ENCODE peak calls at places on chromosomes 7 and 10, in five cellular contexts. R is heart right ventricle; Y is CD4-positive, alpha-beta T cell; A is left lung; J is heart left ventricle. M is an unnamed sample.

GRCh38 chr10:87646192-87646909 is 13.3 kb upstream of the PAPSS2 start:
- ATAC-seq in R (no peak), Y (no peak), J (no peak), A (peak), M (no peak)

GRCh38 chr7:107976620-107977019 is 26.3 kb downstream of the LAMB1 start:
- ATAC-seq in J (no peak), A (no peak), Y (no peak), R (no peak), M (no peak)

GRCh38 chr10:71539564-71540118 is 142.9 kb downstream of the CDH23 start:
- ATAC-seq in R (no peak), J (no peak), Y (no peak), A (no peak), M (no peak)

GRCh38 chr7:44066111-44066460 is 719 bp upstream of the PGAM2 start:
- ATAC-seq in Y (no peak), J (no peak), A (no peak), R (no peak), M (peak)

GRCh38 chr7:50869108-50869716 is 86.5 kb upstream of the GRB10 start:
- ATAC-seq in A (peak), J (peak), Y (no peak), R (peak), M (peak)

GRCh38 chr10:88286030-88286429 is 297.1 kb downstream of the RNLS start:
- ATAC-seq in J (no peak), A (no peak), R (no peak), Y (no peak), M (no peak)

GRCh38 chr7:80681272-80681885 is 42.9 kb downstream of the CD36 start:
- ATAC-seq in R (peak), A (peak), J (peak), Y (no peak), M (no peak)

GRCh38 chr10:95517536-95518454 is 43.4 kb downstream of the SORBS1 start:
- ATAC-seq in J (peak), Y (no peak), R (peak), A (peak), M (peak)

GRCh38 chr7:156778201-156778600 is 114.8 kb downstream of the LMBR1 start:
- ATAC-seq in J (no peak), R (no peak), Y (no peak), A (no peak), M (no peak)
- TF ChIP-seq CTCF in J (peak), R (no peak), Y (no peak), A (no peak), M (no peak)

GRCh38 chr7:137283147-137283546 is 60.4 kb downstream of the PTN start:
- ATAC-seq in J (no peak), Y (no peak), A (no peak), R (no peak), M (no peak)

GRCh38 chr7:137282043-137282442 is 61.5 kb downstream of the PTN start:
- ATAC-seq in J (no peak), R (no peak), Y (no peak), A (no peak), M (no peak)

GRCh38 chr7:137289101-137289500 is 54.4 kb downstream of the PTN start:
- ATAC-seq in A (no peak), J (no peak), Y (no peak), R (no peak), M (no peak)

DNA sequence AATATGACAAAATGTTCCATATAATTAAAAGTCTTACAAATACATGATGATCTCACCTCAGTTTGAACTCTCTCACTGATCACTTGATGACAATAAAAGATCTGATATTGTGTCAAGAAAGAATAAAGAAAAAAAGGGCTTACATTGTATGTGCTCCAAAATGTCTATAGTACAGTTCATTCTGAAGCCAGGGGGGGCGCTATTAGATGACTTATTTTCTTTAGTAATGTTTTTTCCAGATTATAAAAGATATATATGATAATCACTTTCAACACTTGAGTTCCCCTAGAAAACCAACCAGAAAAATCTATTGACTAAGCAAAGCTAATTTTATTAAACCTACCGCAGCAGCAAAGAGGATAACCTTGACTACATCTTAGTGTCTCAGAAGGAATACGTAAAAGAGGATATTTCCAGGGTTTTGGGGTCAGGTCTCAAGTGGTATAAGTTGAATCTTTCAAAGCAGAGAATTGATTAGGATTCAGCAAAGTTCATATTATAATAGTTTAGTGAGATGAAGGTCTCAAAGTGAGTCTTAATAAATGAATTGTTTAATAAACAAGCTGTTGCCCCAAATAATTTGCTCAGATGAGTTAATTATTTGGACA is 55.8 kb downstream of the PTN start:
- ATAC-seq in R (no peak), J (no peak), Y (no peak), A (no peak), M (no peak)
- TF ChIP-seq CTCF in R (no peak), J (peak), Y (no peak), A (no peak), M (no peak)

GRCh38 chr10:120804020-120804419 is 47.1 kb upstream of the WDR11 start:
- ATAC-seq in R (no peak), A (no peak), Y (no peak), J (no peak), M (no peak)

GRCh38 chr10:120794390-120794789 is 56.8 kb upstream of the WDR11 start:
- ATAC-seq in Y (no peak), R (no peak), J (no peak), A (no peak), M (no peak)

GRCh38 chr10:120800528-120801323 is 50.4 kb upstream of the WDR11 start:
- ATAC-seq in A (no peak), R (no peak), Y (no peak), J (no peak), M (no peak)

GRCh38 chr10:120805014-120805805 is 46.0 kb upstream of the WDR11 start:
- ATAC-seq in J (no peak), R (no peak), A (no peak), Y (no peak), M (no peak)

DNA sequence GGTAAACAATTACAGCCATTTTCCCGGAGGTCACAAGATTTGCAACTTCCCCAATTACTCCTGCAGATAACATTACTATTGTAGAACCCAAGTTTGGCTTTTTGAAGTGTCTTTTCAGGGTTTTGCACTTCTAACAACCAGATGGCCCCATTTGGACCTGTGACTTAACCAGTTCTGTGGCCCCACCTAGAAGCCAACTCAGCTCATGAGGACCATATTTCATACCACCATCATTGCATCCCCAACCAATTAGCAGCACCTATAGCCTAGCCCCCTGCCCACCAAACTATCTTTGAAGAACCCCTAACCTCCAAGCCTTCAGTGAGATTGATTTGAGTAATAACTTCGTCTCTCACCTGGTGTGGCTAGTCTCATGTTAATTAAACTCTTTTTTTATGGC is 51.3 kb upstream of the WDR11 start:
- ATAC-seq in Y (no peak), R (no peak), J (no peak), A (no peak), M (no peak)
- TF ChIP-seq CTCF in Y (no peak), R (no peak), J (no peak), A (no peak), M (no peak)

DNA sequence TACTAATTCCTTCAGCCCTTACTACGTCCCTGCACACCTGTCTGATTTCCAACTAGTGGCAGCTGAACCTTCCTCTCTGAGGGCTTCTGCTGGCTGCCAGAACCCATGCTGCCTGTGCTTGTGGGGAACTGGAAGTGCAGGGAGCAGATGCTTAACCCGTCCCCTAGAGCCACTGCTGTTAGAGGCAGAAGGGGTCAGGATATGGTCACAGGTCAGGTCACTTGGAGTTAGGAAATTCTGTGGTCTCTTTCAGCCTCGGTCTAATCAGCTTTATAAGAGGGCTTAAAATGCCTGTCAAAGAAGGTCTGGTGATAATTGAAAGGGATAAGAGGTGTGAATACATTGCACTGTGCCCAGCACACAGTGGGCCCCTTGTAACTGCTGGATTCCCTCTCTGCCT is 82.0 kb downstream of the PLPP4 start:
- ATAC-seq in Y (no peak), R (no peak), A (no peak), J (no peak), M (no peak)
- TF ChIP-seq CTCF in Y (no peak), R (no peak), A (no peak), J (no peak), M (no peak)

GRCh38 chr10:75499556-75499955 is 68.1 kb downstream of the LRMDA start:
- ATAC-seq in Y (no peak), A (no peak), J (no peak), R (no peak), M (no peak)
- TF ChIP-seq CTCF in Y (no peak), A (no peak), J (no peak), R (no peak), M (no peak)

GRCh38 chr10:7374795-7375194 is 36.0 kb downstream of the SFMBT2 start:
- ATAC-seq in J (no peak), Y (no peak), R (no peak), A (no peak), M (no peak)
- TF ChIP-seq CTCF in J (no peak), Y (no peak), R (no peak), A (no peak), M (no peak)

DNA sequence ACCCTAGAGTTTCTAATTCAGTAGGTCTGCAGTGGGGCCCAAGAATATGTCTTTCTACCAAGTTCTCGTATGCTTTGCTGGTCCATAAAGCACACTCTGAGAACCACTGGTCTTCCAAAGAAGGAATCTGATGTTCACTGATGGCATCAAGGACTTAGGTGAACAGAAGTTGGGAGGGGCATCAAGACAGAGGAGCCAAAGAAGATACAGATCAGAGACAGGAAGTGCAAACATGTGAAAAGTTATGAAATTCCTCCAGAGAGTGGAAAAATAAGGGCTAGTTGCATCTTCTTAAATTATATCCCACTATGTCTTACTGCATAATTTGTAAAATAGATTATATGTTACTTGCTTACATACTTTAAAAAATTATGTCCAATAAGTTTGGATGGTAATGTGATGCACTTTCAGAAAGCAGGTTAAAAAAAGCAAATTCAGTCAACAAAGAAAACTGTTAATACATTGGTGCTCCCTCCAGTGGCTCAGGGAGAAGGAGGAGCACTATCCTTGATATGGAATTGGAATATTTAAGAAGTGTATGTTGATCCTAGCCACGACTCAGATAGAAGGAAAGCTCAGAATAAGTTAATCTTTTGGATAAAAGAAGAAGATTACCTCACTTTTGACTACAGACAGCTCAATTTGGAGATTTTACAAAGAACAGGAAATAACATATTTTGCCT is 35.8 kb downstream of the CREB3L2 start:
- ATAC-seq in R (no peak), A (no peak), Y (no peak), J (no peak), M (no peak)
- TF ChIP-seq CTCF in R (no peak), A (no peak), Y (no peak), J (no peak), M (no peak)

DNA sequence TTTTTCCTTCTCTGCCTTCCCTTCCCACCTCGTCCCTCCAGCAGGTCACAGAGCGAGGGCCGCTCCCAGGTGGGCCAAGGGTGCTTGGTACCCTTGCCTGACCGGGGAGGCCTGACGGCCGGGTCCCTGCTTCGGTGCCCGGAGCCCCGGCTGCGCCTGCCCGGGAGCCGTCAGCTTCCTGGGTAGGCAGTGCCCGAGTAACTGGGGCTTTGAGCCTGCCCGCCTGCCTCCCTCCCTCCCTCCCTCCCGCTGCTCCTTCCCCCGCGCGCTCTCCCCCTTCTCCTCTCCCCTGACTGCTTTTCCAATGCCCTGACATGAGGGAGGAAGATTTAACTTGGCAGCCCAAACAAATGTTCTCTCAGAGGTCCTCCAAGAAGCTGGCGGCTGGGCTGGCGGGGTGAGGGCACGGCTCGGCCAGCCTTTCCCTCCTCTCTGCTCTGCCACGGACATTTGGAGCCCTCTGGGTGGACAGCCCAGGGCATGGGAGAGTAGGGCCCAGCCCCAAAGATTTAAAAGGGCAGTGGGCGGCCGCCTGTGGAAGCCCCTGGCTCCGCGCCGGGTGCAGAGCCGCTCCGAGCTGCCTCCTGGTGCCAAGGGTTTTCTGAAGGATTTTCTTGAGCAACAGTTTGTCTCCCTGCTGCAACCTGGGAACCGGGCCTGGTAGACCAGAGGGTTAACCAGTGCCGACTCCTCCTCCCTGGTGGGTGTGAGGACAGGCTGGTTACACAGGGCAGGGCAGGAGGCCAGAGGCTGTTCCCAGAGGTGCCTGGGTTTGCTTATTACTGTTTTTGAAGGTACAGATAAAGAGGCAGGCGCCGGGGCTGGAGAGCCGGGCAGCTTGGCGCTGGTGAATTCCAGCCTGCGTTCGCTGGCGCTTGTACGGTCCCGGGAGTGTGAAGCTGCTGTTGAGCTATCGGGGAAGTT is 2.1 kb downstream of the ZMIZ1 start:
- ATAC-seq in J (peak), R (peak), Y (no peak), A (peak), M (peak)
- TF ChIP-seq CTCF in J (no peak), R (no peak), Y (no peak), A (no peak), M (no peak)

DNA sequence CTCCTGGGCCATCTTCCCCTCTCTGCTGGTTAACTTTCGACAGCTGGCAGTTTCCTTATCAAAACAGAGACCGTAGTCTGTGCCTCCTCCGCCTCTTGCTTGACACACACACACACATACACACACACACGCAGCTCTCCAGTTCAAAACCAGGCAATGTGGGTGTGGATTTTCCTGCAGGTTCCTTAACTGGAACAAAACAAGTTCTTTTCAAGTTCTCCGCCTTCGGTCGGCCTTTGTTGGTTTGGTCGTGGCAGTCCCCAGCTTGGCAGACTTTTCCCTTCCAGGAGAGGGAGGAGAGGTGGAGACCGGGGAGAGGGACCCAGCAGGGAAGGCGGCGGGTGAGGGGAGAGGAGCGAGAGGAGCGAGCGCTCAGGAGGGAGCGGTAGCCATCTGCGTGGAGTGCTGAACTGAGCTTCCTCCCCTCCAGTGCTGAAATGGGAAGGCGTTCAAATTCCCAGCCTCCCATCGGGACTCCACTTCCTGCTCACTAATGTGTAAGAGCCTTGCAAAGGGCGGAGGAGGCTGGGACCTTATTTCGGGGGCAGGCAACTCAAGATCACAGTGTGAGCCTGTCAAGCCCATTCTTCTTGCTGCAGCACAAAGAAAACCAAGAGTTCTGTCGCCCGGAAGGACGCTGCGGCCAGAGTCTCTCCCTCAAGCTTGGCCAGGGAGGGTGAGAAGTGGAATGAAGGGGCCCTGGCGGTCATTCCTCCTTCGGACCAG is 120.6 kb downstream of the PRPF18 start:
- ATAC-seq in R (peak), Y (peak), J (peak), A (peak), M (peak)
- TF ChIP-seq CTCF in R (no peak), Y (no peak), J (no peak), A (no peak), M (no peak)

DNA sequence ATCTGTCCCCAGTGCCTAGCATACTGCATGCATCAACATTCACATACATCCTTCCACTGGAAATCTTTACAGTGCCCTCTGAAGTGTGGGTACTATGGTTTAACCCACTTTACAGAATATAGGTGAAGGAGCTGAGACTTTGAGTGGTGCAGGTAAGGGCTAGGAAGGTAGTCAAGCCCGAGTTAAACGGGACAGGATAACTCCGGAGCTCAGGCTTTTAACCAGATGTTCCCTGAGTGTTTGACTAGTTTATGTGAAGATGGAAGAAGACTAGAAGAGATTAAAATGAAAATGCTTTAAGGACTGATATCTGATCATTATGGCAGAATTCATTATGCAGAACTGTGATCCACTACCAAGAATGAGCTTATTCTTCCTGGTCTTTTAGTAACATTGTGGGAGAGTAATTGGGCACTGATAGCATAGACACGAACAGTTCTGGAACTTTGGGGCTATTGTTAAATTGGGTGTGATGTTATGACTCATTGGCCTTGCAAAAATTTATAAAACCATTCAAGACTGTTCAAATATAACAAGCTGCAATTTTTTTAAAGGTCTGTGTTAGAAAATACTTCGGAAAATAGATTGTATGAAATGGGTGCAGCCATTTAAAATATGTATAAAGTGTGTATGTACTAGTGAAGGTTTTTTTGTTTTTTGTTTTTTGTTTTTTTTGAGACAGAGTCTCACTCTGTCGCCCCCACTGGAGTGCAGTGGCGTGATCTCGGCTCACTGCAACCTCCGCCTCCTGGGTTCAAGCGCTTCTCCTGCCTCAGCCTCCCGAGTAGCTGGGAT is 4.4 kb downstream of the CUL1 start:
- ATAC-seq in J (no peak), R (no peak), A (no peak), Y (no peak), M (no peak)
- TF ChIP-seq CTCF in J (no peak), R (no peak), A (no peak), Y (no peak), M (no peak)

M was measured in gastroesophageal sphincter.